ENCODE peak calls at places on chromosomes 12 and 14, in eight cellular contexts. P is bronchial epithelial cell, Y is AG09319, C is heart right ventricle, I is BJ, O is lung, M is PC-9, K is Peyer's patch. D is an unnamed sample.

GRCh38 chr12:57775044-57775443 is 2.6 kb downstream of the EEF1AKMT3 start:
- DNase-seq in C (no peak), Y (no peak), K (no peak), I (no peak), M (no peak), O (no peak), P (no peak), D (no peak)

GRCh38 chr12:94207467-94208432 is 59.4 kb downstream of the PLXNC1 start:
- DNase-seq in I (no peak), O (no peak), P (peak; percentile 48), C (peak; percentile 12), K (peak; percentile 76), Y (no peak), M (no peak), D (no peak)

GRCh38 chr12:104579716-104580495 is 123.2 kb downstream of the CHST11 start:
- DNase-seq in C (no peak), P (no peak), O (no peak), M (no peak), K (no peak), I (no peak), Y (no peak), D (no peak)

GRCh38 chr12:94795520-94795919 is 145.2 kb upstream of the TMCC3 start:
- DNase-seq in I (peak; percentile 15), K (no peak), M (peak; percentile 29), P (peak; percentile 65), Y (peak; percentile 7), O (no peak), C (no peak), D (peak; percentile 24)

GRCh38 chr14:38256358-38256840 is 506 bp upstream of the CLEC14A start:
- DNase-seq in O (no peak), I (no peak), M (no peak), Y (no peak), C (no peak), K (no peak), P (no peak), D (no peak)

GRCh38 chr12:75814856-75815754 is 216.5 kb downstream of the PHLDA1 start:
- DNase-seq in O (no peak), I (peak; percentile 91), K (no peak), C (peak; percentile 55), M (peak; percentile 18), P (peak; percentile 90), Y (peak; percentile 95), D (peak; percentile 98)

GRCh38 chr12:128627659-128628058 is 196.1 kb downstream of the SLC15A4 start:
- DNase-seq in I (no peak), Y (no peak), P (no peak), K (no peak), O (no peak), C (no peak), M (no peak), D (no peak)

GRCh38 chr12:84642201-84642600 is 270.4 kb downstream of the SLC6A15 start:
- DNase-seq in K (no peak), Y (peak; percentile 54), M (no peak), I (no peak), P (no peak), O (no peak), C (no peak), D (no peak)

GRCh38 chr14:103362780-103363179 is 22.4 kb upstream of the MARK3 start:
- DNase-seq in P (peak; percentile 67), Y (no peak), O (no peak), K (no peak), C (no peak), M (no peak), I (no peak), D (no peak)

GRCh38 chr14:23182372-23183014 is 967 bp downstream of the SLC7A8 start:
- DNase-seq in I (no peak), C (no peak), O (peak; percentile 62), M (peak; percentile 15), Y (no peak), P (peak; percentile 33), K (peak; percentile 63), D (no peak)

GRCh38 chr14:88005978-88006851 is 1.3 kb downstream of the GPR65 start:
- DNase-seq in K (peak; percentile 73), I (no peak), M (no peak), C (no peak), O (no peak), Y (no peak), P (no peak), D (no peak)

DNA sequence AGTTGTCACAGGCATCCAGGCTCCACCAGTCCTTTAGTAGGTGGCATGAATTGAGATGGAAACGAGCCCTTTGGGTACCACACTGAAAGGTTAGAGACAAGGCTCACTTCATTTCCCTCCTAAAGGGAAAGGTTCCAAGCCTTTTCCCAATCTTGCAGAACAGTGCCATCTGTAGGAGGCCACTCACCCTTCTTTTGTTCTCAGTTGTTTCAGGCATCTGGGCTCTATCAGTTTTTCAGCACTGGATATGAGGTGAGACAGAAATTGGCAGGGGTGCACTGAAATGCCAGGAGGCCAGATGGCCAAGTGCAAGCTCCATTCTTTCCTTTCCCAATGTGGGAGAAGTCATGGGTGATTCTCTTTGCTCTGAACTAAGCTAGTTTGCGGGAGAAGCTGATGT is 15.2 kb downstream of the FBXO33 start:
- DNase-seq in Y (peak; percentile 22), C (peak; percentile 38), O (no peak), I (no peak), M (no peak), P (peak; percentile 44), K (no peak), D (no peak)
- TF ChIP-seq CTCF in Y (peak; percentile 42), C (no peak), O (no peak), I (peak; percentile 30), M (peak; percentile 50), P (peak; percentile 64), K (no peak), D (peak; percentile 56)

GRCh38 chr12:636632-637031 is 26.6 kb downstream of the NINJ2 start:
- DNase-seq in M (no peak), I (no peak), K (no peak), Y (no peak), O (no peak), P (no peak), C (no peak), D (no peak)
- TF ChIP-seq CTCF in M (no peak), I (no peak), K (no peak), Y (no peak), O (no peak), P (no peak), C (no peak), D (no peak)

DNA sequence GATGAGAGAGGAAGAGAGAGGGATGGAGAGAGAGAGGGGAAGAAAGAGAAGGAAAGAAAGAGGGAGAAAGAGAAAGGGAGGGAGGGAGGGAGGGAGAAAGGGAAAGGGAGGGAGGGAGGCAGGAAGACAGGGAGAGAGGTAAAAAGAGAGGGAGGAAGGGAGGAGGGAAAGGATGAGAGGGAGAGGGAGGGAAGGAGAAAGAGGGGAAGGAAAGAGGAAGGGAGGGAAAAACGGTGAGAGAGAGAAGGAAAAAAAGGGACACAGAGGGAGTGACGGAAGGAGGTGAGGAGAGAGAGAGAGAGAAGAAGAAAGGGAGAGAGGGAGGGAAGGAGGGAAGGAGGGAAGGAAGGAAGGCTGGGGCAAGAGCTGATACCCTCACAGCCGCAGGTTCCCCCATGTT is 56.8 kb downstream of the FOXN3 start:
- DNase-seq in O (no peak), M (no peak), P (no peak), Y (no peak), K (no peak), I (no peak), C (no peak), D (no peak)
- TF ChIP-seq CTCF in O (no peak), M (no peak), P (no peak), Y (no peak), K (no peak), I (no peak), C (no peak), D (no peak)

DNA sequence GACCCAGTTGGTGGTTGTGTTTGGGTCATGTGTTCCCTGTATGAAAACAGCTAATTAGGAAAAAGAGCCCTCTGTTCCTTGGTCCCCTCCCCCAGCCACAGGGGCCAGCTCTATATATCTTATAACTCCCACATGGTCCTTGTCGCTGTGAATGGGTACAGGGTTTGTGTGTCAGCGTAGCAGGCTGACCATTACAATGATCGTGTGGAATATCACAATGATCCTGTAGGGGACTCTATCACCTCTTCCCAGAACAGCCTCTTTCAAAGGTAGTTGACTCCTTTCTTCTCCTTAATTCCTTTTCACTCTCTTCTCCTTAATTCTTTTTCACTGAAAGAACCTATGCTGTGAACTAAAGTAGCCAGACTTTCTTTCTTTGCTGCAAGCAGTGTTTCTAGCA is 51.6 kb upstream of the RIC8B start:
- DNase-seq in C (no peak), M (no peak), Y (no peak), P (no peak), I (no peak), O (no peak), K (no peak), D (no peak)
- TF ChIP-seq CTCF in C (peak; percentile 13), M (no peak), Y (no peak), P (no peak), I (no peak), O (no peak), K (peak; percentile 12), D (no peak)

DNA sequence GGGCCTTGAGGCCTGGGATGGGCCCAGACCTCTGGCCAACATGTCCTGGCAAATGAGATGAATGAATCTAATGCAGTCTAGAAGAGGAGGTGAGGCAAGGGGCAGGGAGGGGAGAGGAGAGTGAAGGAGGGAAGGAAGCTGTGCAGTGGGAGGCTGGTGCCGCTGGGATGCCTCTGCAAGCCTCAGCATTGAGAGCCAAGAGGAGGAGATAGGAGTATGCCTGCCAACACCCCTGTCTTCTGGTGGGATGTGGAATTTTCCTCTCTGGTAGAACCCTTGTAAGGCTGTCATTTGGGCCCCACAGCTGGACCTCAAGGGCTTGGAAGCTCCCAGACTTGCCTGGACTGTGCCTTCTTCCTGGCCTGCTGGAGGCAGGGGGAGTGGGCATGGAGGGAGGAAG is 21.9 kb downstream of the KRT80 start:
- DNase-seq in Y (no peak), K (no peak), I (no peak), O (no peak), C (no peak), P (no peak), M (no peak), D (no peak)
- TF ChIP-seq CTCF in Y (no peak), K (no peak), I (no peak), O (no peak), C (no peak), P (no peak), M (no peak), D (no peak)